ENCODE peak calls at places on chromosome 2, in ten cellular contexts. One of them, this sample, is unnamed.

GRCh38 chr2:220670461-220670979 is 901.6 kb downstream of the EPHA4 start:
- DNase-seq in GM12878: no peak
- DNase-seq in neural progenitor cell: peak; percentile 57
- DNase-seq in sigmoid colon: no peak
- DNase-seq in IMR-90: no peak
- DNase-seq in kidney: no peak
- DNase-seq in HFFc6: no peak
- DNase-seq in chondrocyte: no peak
- DNase-seq in lung: no peak
- DNase-seq in Panc1: no peak
- DNase-seq in this sample: no peak

GRCh38 chr2:239567786-239568185 is 167.0 kb upstream of the HDAC4 start:
- DNase-seq in GM12878: no peak
- DNase-seq in neural progenitor cell: no peak
- DNase-seq in sigmoid colon: no peak
- DNase-seq in IMR-90: no peak
- DNase-seq in kidney: peak; percentile 43
- DNase-seq in HFFc6: no peak
- DNase-seq in chondrocyte: no peak
- DNase-seq in lung: no peak
- DNase-seq in Panc1: no peak
- DNase-seq in this sample: no peak

GRCh38 chr2:102848366-102848839 is 86.6 kb downstream of the TMEM182 start:
- DNase-seq in GM12878: no peak
- DNase-seq in neural progenitor cell: peak; percentile 95
- DNase-seq in sigmoid colon: peak; percentile 76
- DNase-seq in IMR-90: peak; percentile 3
- DNase-seq in kidney: peak; percentile 92
- DNase-seq in HFFc6: no peak
- DNase-seq in chondrocyte: no peak
- DNase-seq in lung: peak; percentile 67
- DNase-seq in Panc1: no peak
- DNase-seq in this sample: peak; percentile 23

GRCh38 chr2:62663920-62664319 is 41.6 kb upstream of the EHBP1 start:
- DNase-seq in GM12878: no peak
- DNase-seq in neural progenitor cell: no peak
- DNase-seq in sigmoid colon: no peak
- DNase-seq in IMR-90: no peak
- DNase-seq in kidney: no peak
- DNase-seq in HFFc6: no peak
- DNase-seq in chondrocyte: no peak
- DNase-seq in lung: no peak
- DNase-seq in Panc1: no peak
- DNase-seq in this sample: no peak

GRCh38 chr2:70974592-70974991 is 3.8 kb upstream of the ANKRD53 start:
- DNase-seq in GM12878: no peak
- DNase-seq in neural progenitor cell: no peak
- DNase-seq in sigmoid colon: no peak
- DNase-seq in IMR-90: no peak
- DNase-seq in kidney: no peak
- DNase-seq in HFFc6: no peak
- DNase-seq in chondrocyte: no peak
- DNase-seq in lung: no peak
- DNase-seq in Panc1: no peak
- DNase-seq in this sample: no peak

GRCh38 chr2:186695081-186695756 is 1.4 kb downstream of the FAM171B start:
- DNase-seq in GM12878: no peak
- DNase-seq in neural progenitor cell: no peak
- DNase-seq in sigmoid colon: no peak
- DNase-seq in IMR-90: peak; percentile 76
- DNase-seq in kidney: no peak
- DNase-seq in HFFc6: peak; percentile 73
- DNase-seq in chondrocyte: no peak
- DNase-seq in lung: no peak
- DNase-seq in Panc1: no peak
- DNase-seq in this sample: no peak

GRCh38 chr2:157326683-157327082 is 1.1 kb upstream of the ERMN start:
- DNase-seq in GM12878: no peak
- DNase-seq in neural progenitor cell: peak; percentile 23
- DNase-seq in sigmoid colon: no peak
- DNase-seq in IMR-90: no peak
- DNase-seq in kidney: no peak
- DNase-seq in HFFc6: no peak
- DNase-seq in chondrocyte: no peak
- DNase-seq in lung: no peak
- DNase-seq in Panc1: no peak
- DNase-seq in this sample: no peak

GRCh38 chr2:120520929-120521912 is 175.3 kb downstream of the INHBB start:
- DNase-seq in GM12878: no peak
- DNase-seq in neural progenitor cell: peak; percentile 60
- DNase-seq in sigmoid colon: no peak
- DNase-seq in IMR-90: peak; percentile 26
- DNase-seq in kidney: peak; percentile 41
- DNase-seq in HFFc6: no peak
- DNase-seq in chondrocyte: no peak
- DNase-seq in lung: peak; percentile 56
- DNase-seq in Panc1: peak; percentile 15
- DNase-seq in this sample: peak; percentile 41

GRCh38 chr2:110865188-110865587 is 132.8 kb downstream of the ACOXL start:
- DNase-seq in GM12878: peak; percentile 85
- DNase-seq in neural progenitor cell: no peak
- DNase-seq in sigmoid colon: no peak
- DNase-seq in IMR-90: peak; percentile 6
- DNase-seq in kidney: no peak
- DNase-seq in HFFc6: no peak
- DNase-seq in chondrocyte: no peak
- DNase-seq in lung: no peak
- DNase-seq in Panc1: no peak
- DNase-seq in this sample: peak; percentile 77

GRCh38 chr2:179796213-179797007 is 65.0 kb downstream of the ZNF385B start:
- DNase-seq in GM12878: no peak
- DNase-seq in neural progenitor cell: peak; percentile 42
- DNase-seq in sigmoid colon: no peak
- DNase-seq in IMR-90: no peak
- DNase-seq in kidney: no peak
- DNase-seq in HFFc6: no peak
- DNase-seq in chondrocyte: no peak
- DNase-seq in lung: no peak
- DNase-seq in Panc1: no peak
- DNase-seq in this sample: no peak

GRCh38 chr2:54099834-54100595 is 15.4 kb upstream of the ACYP2 start:
- DNase-seq in GM12878: no peak
- DNase-seq in neural progenitor cell: no peak
- DNase-seq in sigmoid colon: no peak
- DNase-seq in IMR-90: no peak
- DNase-seq in kidney: no peak
- DNase-seq in HFFc6: no peak
- DNase-seq in chondrocyte: no peak
- DNase-seq in lung: no peak
- DNase-seq in Panc1: no peak
- DNase-seq in this sample: no peak

GRCh38 chr2:75424936-75425619 is 135.7 kb downstream of the EVA1A start:
- DNase-seq in GM12878: no peak
- DNase-seq in neural progenitor cell: peak; percentile 76
- DNase-seq in sigmoid colon: no peak
- DNase-seq in IMR-90: peak; percentile 18
- DNase-seq in kidney: no peak
- DNase-seq in HFFc6: peak; percentile 19
- DNase-seq in chondrocyte: no peak
- DNase-seq in lung: peak; percentile 32
- DNase-seq in Panc1: no peak
- DNase-seq in this sample: no peak

GRCh38 chr2:226788881-226789485 is 10.6 kb downstream of the IRS1 start:
- DNase-seq in GM12878: no peak
- DNase-seq in neural progenitor cell: no peak
- DNase-seq in sigmoid colon: no peak
- DNase-seq in IMR-90: peak; percentile 13
- DNase-seq in kidney: no peak
- DNase-seq in HFFc6: no peak
- DNase-seq in chondrocyte: no peak
- DNase-seq in lung: no peak
- DNase-seq in Panc1: no peak
- DNase-seq in this sample: no peak
- TF ChIP-seq CTCF in GM12878: no peak
- TF ChIP-seq CTCF in neural progenitor cell: no peak
- TF ChIP-seq CTCF in sigmoid colon: no peak
- TF ChIP-seq CTCF in IMR-90: no peak
- TF ChIP-seq CTCF in kidney: no peak
- TF ChIP-seq CTCF in HFFc6: no peak
- TF ChIP-seq CTCF in chondrocyte: no peak
- TF ChIP-seq CTCF in lung: no peak
- TF ChIP-seq CTCF in Panc1: no peak
- TF ChIP-seq CTCF in this sample: no peak

GRCh38 chr2:4763009-4763408 is 929.2 kb upstream of the SOX11 start:
- DNase-seq in GM12878: no peak
- DNase-seq in neural progenitor cell: peak; percentile 78
- DNase-seq in sigmoid colon: no peak
- DNase-seq in IMR-90: no peak
- DNase-seq in kidney: no peak
- DNase-seq in HFFc6: no peak
- DNase-seq in chondrocyte: no peak
- DNase-seq in lung: no peak
- DNase-seq in Panc1: no peak
- DNase-seq in this sample: no peak
- TF ChIP-seq CTCF in GM12878: peak; percentile 43
- TF ChIP-seq CTCF in neural progenitor cell: peak; percentile 87
- TF ChIP-seq CTCF in sigmoid colon: no peak
- TF ChIP-seq CTCF in IMR-90: no peak
- TF ChIP-seq CTCF in kidney: peak; percentile 42
- TF ChIP-seq CTCF in HFFc6: no peak
- TF ChIP-seq CTCF in chondrocyte: peak; percentile 93
- TF ChIP-seq CTCF in lung: no peak
- TF ChIP-seq CTCF in Panc1: peak; percentile 48
- TF ChIP-seq CTCF in this sample: no peak

GRCh38 chr2:164842624-164842966 is 972 bp upstream of the COBLL1 start:
- DNase-seq in GM12878: no peak
- DNase-seq in neural progenitor cell: no peak
- DNase-seq in sigmoid colon: no peak
- DNase-seq in IMR-90: no peak
- DNase-seq in kidney: no peak
- DNase-seq in HFFc6: no peak
- DNase-seq in chondrocyte: no peak
- DNase-seq in lung: no peak
- DNase-seq in Panc1: no peak
- DNase-seq in this sample: no peak

GRCh38 chr2:164840930-164841718 is 499 bp downstream of the COBLL1 start:
- DNase-seq in GM12878: no peak
- DNase-seq in neural progenitor cell: peak; percentile 94
- DNase-seq in sigmoid colon: peak; percentile 85
- DNase-seq in IMR-90: peak; percentile 32
- DNase-seq in kidney: peak; percentile 91
- DNase-seq in HFFc6: peak; percentile 57
- DNase-seq in chondrocyte: peak; percentile 87
- DNase-seq in lung: peak; percentile 74
- DNase-seq in Panc1: no peak
- DNase-seq in this sample: peak; percentile 43

GRCh38 chr2:164843346-164843841 is 1.8 kb upstream of the COBLL1 start:
- DNase-seq in GM12878: no peak
- DNase-seq in neural progenitor cell: no peak
- DNase-seq in sigmoid colon: no peak
- DNase-seq in IMR-90: no peak
- DNase-seq in kidney: no peak
- DNase-seq in HFFc6: peak; percentile 65
- DNase-seq in chondrocyte: no peak
- DNase-seq in lung: no peak
- DNase-seq in Panc1: no peak
- DNase-seq in this sample: no peak

GRCh38 chr2:164840458-164840929 is 1.1 kb downstream of the COBLL1 start:
- DNase-seq in GM12878: no peak
- DNase-seq in neural progenitor cell: peak; percentile 24
- DNase-seq in sigmoid colon: peak; percentile 74
- DNase-seq in IMR-90: no peak
- DNase-seq in kidney: peak; percentile 91
- DNase-seq in HFFc6: no peak
- DNase-seq in chondrocyte: no peak
- DNase-seq in lung: peak; percentile 80
- DNase-seq in Panc1: no peak
- DNase-seq in this sample: no peak

DNA sequence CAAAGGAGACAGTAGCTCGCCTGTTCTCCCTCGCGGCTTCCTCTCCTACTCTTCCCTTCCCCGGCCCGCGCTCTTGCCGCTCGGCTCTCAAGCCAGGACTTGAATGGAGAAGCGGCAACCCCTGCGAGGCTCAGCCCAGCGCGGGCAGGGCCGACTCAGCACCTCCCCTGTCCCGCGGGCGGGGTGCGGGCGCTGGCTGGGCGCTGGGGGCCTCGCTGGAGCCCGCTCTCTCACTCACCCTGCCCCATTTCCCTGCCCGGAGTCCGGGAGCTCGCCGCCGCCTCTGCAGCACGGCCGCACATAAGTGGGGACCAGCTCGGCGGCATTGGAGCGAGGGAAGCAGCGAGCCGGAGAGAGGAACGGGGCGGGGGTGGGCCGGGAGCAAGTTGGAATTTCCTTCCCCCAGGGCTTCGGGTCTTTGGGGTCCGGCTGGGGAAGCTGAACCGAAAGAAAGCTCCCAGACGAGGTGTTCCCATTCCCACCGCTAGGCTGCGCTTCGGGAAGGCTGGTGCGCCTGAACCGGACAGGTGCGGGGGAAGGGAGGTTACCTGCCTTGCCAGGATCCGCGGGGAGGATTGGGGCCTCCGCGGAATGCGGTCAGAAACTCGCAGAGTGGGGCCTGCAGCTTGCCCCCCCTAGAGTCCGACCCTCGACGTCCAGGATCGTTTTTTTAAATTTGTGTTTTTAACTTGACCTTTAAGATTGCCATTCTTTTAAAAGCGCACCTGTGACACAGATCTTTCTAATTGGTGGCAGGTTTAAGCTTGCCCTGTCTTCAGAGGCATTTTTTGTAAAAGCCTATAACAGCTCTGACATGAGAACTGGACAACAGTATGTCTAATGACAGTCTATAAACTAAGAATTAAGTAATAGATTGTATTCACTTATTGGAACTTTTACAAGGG is at the start of gene COBLL1:
- DNase-seq in GM12878: no peak
- DNase-seq in neural progenitor cell: peak; percentile 89
- DNase-seq in sigmoid colon: peak; percentile 86
- DNase-seq in IMR-90: peak; percentile 41
- DNase-seq in kidney: peak; percentile 91
- DNase-seq in HFFc6: peak; percentile 47
- DNase-seq in chondrocyte: peak; percentile 91
- DNase-seq in lung: peak; percentile 86
- DNase-seq in Panc1: peak; percentile 17
- DNase-seq in this sample: peak; percentile 33
- TF ChIP-seq CTCF in GM12878: peak; percentile 36
- TF ChIP-seq CTCF in neural progenitor cell: peak; percentile 77
- TF ChIP-seq CTCF in sigmoid colon: peak; percentile 68
- TF ChIP-seq CTCF in IMR-90: peak; percentile 57
- TF ChIP-seq CTCF in kidney: peak; percentile 72
- TF ChIP-seq CTCF in HFFc6: peak; percentile 93
- TF ChIP-seq CTCF in chondrocyte: peak; percentile 90
- TF ChIP-seq CTCF in lung: no peak
- TF ChIP-seq CTCF in Panc1: peak; percentile 91
- TF ChIP-seq CTCF in this sample: peak; percentile 56

DNA sequence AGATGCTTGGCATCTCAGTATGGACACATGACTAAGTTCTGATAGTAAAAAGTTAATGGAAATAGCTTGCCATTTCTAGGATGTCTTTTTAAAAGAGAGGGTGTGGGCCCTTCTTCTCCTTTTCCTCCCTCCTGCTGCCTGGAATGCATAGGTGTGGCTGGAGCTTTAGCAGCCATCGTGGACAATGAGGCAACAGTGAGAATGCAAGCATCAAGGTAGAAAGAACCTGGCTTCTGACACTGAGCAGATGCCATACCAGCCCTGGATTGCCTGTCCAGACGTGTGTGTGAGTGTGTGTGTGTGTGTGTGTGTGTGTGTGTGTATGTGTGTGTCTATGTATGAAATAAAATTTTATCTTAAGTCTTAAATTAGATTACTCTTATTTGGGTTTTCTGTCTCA is 660.1 kb downstream of the XIRP2 start:
- DNase-seq in GM12878: no peak
- DNase-seq in neural progenitor cell: no peak
- DNase-seq in sigmoid colon: no peak
- DNase-seq in IMR-90: no peak
- DNase-seq in kidney: no peak
- DNase-seq in HFFc6: no peak
- DNase-seq in chondrocyte: no peak
- DNase-seq in lung: no peak
- DNase-seq in Panc1: no peak
- DNase-seq in this sample: no peak
- TF ChIP-seq CTCF in GM12878: no peak
- TF ChIP-seq CTCF in neural progenitor cell: no peak
- TF ChIP-seq CTCF in sigmoid colon: no peak
- TF ChIP-seq CTCF in IMR-90: no peak
- TF ChIP-seq CTCF in kidney: no peak
- TF ChIP-seq CTCF in HFFc6: no peak
- TF ChIP-seq CTCF in chondrocyte: no peak
- TF ChIP-seq CTCF in lung: no peak
- TF ChIP-seq CTCF in Panc1: no peak
- TF ChIP-seq CTCF in this sample: no peak